ENCODE peak calls at places on chromosomes 7 and 10, in five cellular contexts. One of them, this sample, is unnamed.
A peak's percentile ranks its signal among the peaks of the same experiment; 100 is the strongest.

GRCh38 chr10:30728786-30729185 is 99.2 kb upstream of the LYZL2 start:
- DNase-seq in neuronal stem cell: no peak
- DNase-seq in IMR-90: no peak
- DNase-seq in H9: no peak
- DNase-seq in H1: no peak
- DNase-seq in this sample: no peak

GRCh38 chr10:3787001-3787400 is 2.0 kb upstream of the KLF6 start:
- DNase-seq in H1: no peak
- DNase-seq in IMR-90: peak; percentile 12
- DNase-seq in H9: no peak
- DNase-seq in neuronal stem cell: no peak
- DNase-seq in this sample: no peak

GRCh38 chr10:70537398-70538194 is 59.0 kb downstream of the PALD1 start:
- DNase-seq in neuronal stem cell: no peak
- DNase-seq in H1: peak; percentile 90
- DNase-seq in H9: peak; percentile 83
- DNase-seq in IMR-90: no peak
- DNase-seq in this sample: peak; percentile 42

GRCh38 chr7:17041324-17041723 is 159.5 kb upstream of the AGR3 start:
- DNase-seq in H9: no peak
- DNase-seq in IMR-90: peak; percentile 96
- DNase-seq in H1: no peak
- DNase-seq in neuronal stem cell: no peak
- DNase-seq in this sample: peak; percentile 42

GRCh38 chr7:152870106-152870693 is 110.6 kb downstream of the ACTR3B start:
- DNase-seq in IMR-90: no peak
- DNase-seq in neuronal stem cell: no peak
- DNase-seq in H1: no peak
- DNase-seq in H9: no peak
- DNase-seq in this sample: no peak

GRCh38 chr10:132520147-132520811 is 17.3 kb upstream of the INPP5A start:
- DNase-seq in IMR-90: peak; percentile 57
- DNase-seq in H9: peak; percentile 23
- DNase-seq in neuronal stem cell: no peak
- DNase-seq in H1: no peak
- DNase-seq in this sample: no peak

GRCh38 chr10:119489572-119490326 is 52.8 kb downstream of the RGS10 start:
- DNase-seq in H1: peak; percentile 98
- DNase-seq in neuronal stem cell: peak; percentile 74
- DNase-seq in IMR-90: no peak
- DNase-seq in H9: peak; percentile 86
- DNase-seq in this sample: peak; percentile 48

GRCh38 chr10:3828404-3829192 is 43.6 kb upstream of the KLF6 start:
- DNase-seq in H9: no peak
- DNase-seq in neuronal stem cell: no peak
- DNase-seq in IMR-90: peak; percentile 86
- DNase-seq in H1: no peak
- DNase-seq in this sample: peak; percentile 87

GRCh38 chr10:67763499-67764011 is 67.6 kb upstream of the CTNNA3 start:
- DNase-seq in H9: peak; percentile 79
- DNase-seq in neuronal stem cell: peak; percentile 57
- DNase-seq in H1: peak; percentile 83
- DNase-seq in IMR-90: peak; percentile 35
- DNase-seq in this sample: peak; percentile 57

GRCh38 chr7:125430013-125430412 is 500.4 kb upstream of the POT1 start:
- DNase-seq in H9: no peak
- DNase-seq in neuronal stem cell: no peak
- DNase-seq in IMR-90: no peak
- DNase-seq in H1: no peak
- DNase-seq in this sample: no peak

GRCh38 chr7:83936056-83936703 is 258.4 kb downstream of the SEMA3A start:
- DNase-seq in H1: peak; percentile 66
- DNase-seq in neuronal stem cell: peak; percentile 76
- DNase-seq in IMR-90: peak; percentile 81
- DNase-seq in H9: peak; percentile 52
- DNase-seq in this sample: peak; percentile 54

GRCh38 chr7:136687693-136688322 is 180.6 kb upstream of the CHRM2 start:
- DNase-seq in H9: no peak
- DNase-seq in IMR-90: peak; percentile 39
- DNase-seq in neuronal stem cell: peak; percentile 4
- DNase-seq in H1: no peak
- DNase-seq in this sample: peak; percentile 58

GRCh38 chr7:151405056-151405455 is 4.8 kb downstream of the WDR86 start:
- DNase-seq in H9: peak; percentile 19
- DNase-seq in IMR-90: no peak
- DNase-seq in H1: no peak
- DNase-seq in neuronal stem cell: no peak
- DNase-seq in this sample: no peak

GRCh38 chr10:124657806-124658205 is 86.4 kb downstream of the FAM53B start:
- DNase-seq in H9: no peak
- DNase-seq in neuronal stem cell: no peak
- DNase-seq in H1: no peak
- DNase-seq in IMR-90: peak; percentile 29
- DNase-seq in this sample: no peak

GRCh38 chr7:28419717-28420116 is 7.4 kb downstream of the CREB5 start:
- DNase-seq in H1: no peak
- DNase-seq in neuronal stem cell: no peak
- DNase-seq in H9: no peak
- DNase-seq in IMR-90: peak; percentile 98
- DNase-seq in this sample: peak; percentile 68

GRCh38 chr10:133349577-133350011 is 2.4 kb downstream of the PRAP1 start:
- DNase-seq in H9: no peak
- DNase-seq in IMR-90: no peak
- DNase-seq in neuronal stem cell: no peak
- DNase-seq in H1: no peak
- DNase-seq in this sample: no peak

GRCh38 chr7:31002256-31002655 is 38.5 kb downstream of the GHRHR start:
- DNase-seq in H1: no peak
- DNase-seq in H9: no peak
- DNase-seq in neuronal stem cell: no peak
- DNase-seq in IMR-90: no peak
- DNase-seq in this sample: no peak

GRCh38 chr10:32142646-32143045 is 86.4 kb upstream of the KIF5B start:
- DNase-seq in H1: no peak
- DNase-seq in H9: no peak
- DNase-seq in IMR-90: peak; percentile 63
- DNase-seq in neuronal stem cell: no peak
- DNase-seq in this sample: no peak

GRCh38 chr10:132452651-132453469 is 55.9 kb downstream of the PWWP2B start:
- DNase-seq in neuronal stem cell: peak; percentile 68
- DNase-seq in IMR-90: peak; percentile 72
- DNase-seq in H9: peak; percentile 75
- DNase-seq in H1: peak; percentile 98
- DNase-seq in this sample: peak; percentile 70

GRCh38 chr10:132439025-132439388 is 42.0 kb downstream of the PWWP2B start:
- DNase-seq in H9: no peak
- DNase-seq in H1: no peak
- DNase-seq in neuronal stem cell: no peak
- DNase-seq in IMR-90: no peak
- DNase-seq in this sample: no peak

DNA sequence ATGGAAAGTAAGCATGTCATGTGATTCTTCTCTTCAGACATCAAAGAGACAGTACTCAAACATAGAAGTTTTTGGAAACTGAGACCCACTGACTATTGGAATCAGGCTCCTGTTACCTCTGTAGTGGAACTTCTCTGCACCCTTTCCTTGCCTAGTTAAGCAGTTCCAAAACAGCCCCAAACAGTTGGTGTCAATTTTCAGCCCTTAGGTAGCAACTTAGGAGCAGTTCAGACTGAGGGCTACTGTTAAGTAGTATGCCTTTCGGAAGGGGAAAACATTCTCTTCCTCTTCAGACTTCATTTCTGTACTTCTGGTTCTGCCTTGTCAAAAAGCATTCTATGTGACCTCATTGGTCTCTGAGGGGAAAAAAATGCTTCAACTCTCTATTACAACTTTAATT is 85.7 kb downstream of the ZNF277 start:
- DNase-seq in H9: no peak
- DNase-seq in neuronal stem cell: no peak
- DNase-seq in H1: no peak
- DNase-seq in IMR-90: no peak
- DNase-seq in this sample: no peak
- H3K14ac ChIP-seq in H9: no peak overlapping the region
- H3K14ac ChIP-seq in neuronal stem cell: no peak overlapping the region
- H3K14ac ChIP-seq in H1: no peak overlapping the region
- H3K14ac ChIP-seq in IMR-90: no peak overlapping the region
- H3K14ac ChIP-seq in this sample: no peak overlapping the region

DNA sequence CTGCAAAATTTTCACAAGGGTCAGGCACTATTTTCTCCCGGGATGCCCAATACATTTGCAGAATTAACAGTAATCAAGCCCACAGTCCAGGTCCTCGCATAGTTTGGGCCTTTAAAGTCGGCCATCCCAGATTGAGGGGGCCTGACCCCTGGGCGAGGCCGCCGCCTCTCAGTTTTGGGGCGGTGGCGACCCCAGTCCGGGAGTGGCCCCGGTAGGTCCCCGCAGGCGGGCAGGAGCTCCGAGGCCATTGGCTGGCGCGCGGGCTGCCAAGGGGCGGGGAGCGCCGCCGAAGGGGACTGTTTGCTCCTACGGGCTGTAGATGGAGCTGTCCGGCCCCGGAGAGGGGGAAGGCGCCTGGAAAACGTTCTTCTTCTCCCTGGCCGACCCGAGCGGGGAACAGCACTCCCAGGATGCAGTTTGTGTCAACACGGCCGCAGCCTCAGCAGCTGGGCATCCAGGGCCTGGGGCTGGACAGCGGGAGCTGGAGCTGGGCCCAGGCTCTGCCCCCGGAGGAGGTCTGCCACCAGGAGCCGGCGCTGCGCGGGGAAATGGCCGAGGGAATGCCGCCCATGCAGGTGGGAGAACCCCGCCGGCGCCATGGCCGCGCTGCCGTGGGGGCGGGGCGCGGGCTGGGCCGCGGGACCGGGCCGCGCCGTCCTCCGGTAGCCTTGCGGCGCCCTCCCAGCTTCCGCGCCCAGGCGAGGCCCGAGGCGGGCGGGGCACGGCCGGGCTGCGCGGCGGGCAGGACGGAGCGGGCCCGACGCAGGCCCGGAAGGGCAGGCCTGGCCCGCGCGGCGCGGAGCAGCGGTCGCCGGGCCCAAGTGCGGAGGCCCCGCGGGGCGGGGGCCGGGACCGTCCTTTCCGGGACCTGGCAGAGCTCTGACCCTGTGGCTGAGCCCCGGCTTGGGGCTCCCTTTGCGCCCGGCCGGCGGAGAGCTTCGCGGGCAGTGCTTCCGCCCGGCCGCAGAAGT is at the start of gene ZNF282:
- DNase-seq in IMR-90: peak; percentile 89
- DNase-seq in H9: peak; percentile 94
- DNase-seq in H1: peak; percentile 91
- DNase-seq in neuronal stem cell: peak; percentile 85
- DNase-seq in this sample: peak; percentile 85
- H3K14ac ChIP-seq in IMR-90: peak within 1 kb of the TSS; percentile 64
- H3K14ac ChIP-seq in H9: peak within 1 kb of the TSS; percentile 90
- H3K14ac ChIP-seq in H1: no peak within 1 kb of the TSS
- H3K14ac ChIP-seq in neuronal stem cell: peak within 1 kb of the TSS; percentile 71
- H3K14ac ChIP-seq in this sample: peak within 1 kb of the TSS; percentile 92

GRCh38 chr7:100155553-100156317 is 2.8 kb downstream of the TRAPPC14 start:
- DNase-seq in H9: no peak
- DNase-seq in IMR-90: no peak
- DNase-seq in H1: no peak
- DNase-seq in neuronal stem cell: no peak
- DNase-seq in this sample: peak; percentile 48
- H3K14ac ChIP-seq in H9: no peak overlapping the region
- H3K14ac ChIP-seq in IMR-90: no peak overlapping the region
- H3K14ac ChIP-seq in H1: no peak overlapping the region
- H3K14ac ChIP-seq in neuronal stem cell: no peak overlapping the region
- H3K14ac ChIP-seq in this sample: no peak overlapping the region

GRCh38 chr10:60943372-60944158 is 420 bp downstream of the RHOBTB1 start:
- DNase-seq in H1: peak; percentile 81
- DNase-seq in IMR-90: peak; percentile 40
- DNase-seq in H9: peak; percentile 83
- DNase-seq in neuronal stem cell: peak; percentile 61
- DNase-seq in this sample: no peak
- H3K14ac ChIP-seq in H1: no peak overlapping the region
- H3K14ac ChIP-seq in IMR-90: peak overlapping the region; percentile 97
- H3K14ac ChIP-seq in H9: peak overlapping the region; percentile 98
- H3K14ac ChIP-seq in neuronal stem cell: peak overlapping the region; percentile 99
- H3K14ac ChIP-seq in this sample: peak overlapping the region; percentile 86